ENCODE peak calls at places on chromosome 10, in seven cellular contexts. T, U, M, R, O, N and B are unnamed samples.

GRCh38 chr10:119602241-119603095 is 5.7 kb upstream of the TIAL1 start:
- DNase-seq in O (no peak), N (peak), U (no peak), T (no peak), R (no peak), M (no peak), B (no peak)

GRCh38 chr10:124285587-124286527 is 132.9 kb downstream of the OAT start:
- DNase-seq in T (no peak), R (no peak), U (no peak), M (no peak), O (no peak), N (no peak), B (no peak)

GRCh38 chr10:76553700-76554470 is 1083.7 kb downstream of the KCNMA1 start:
- DNase-seq in M (no peak), R (no peak), N (no peak), T (no peak), O (no peak), U (no peak), B (no peak)

GRCh38 chr10:12194752-12195271 is 879 bp downstream of the NUDT5 start:
- DNase-seq in R (peak), U (peak), T (peak), N (peak), O (peak), M (no peak), B (no peak)

GRCh38 chr10:95312986-95313495 is 22.2 kb upstream of the PDLIM1 start:
- DNase-seq in N (no peak), O (no peak), T (no peak), R (no peak), U (no peak), M (no peak), B (no peak)

GRCh38 chr10:38094923-38095574 is 912 bp downstream of the ZNF37A start:
- DNase-seq in R (no peak), M (no peak), U (no peak), T (peak), N (no peak), O (no peak), B (no peak)

GRCh38 chr10:112131361-112131760 is 52.2 kb downstream of the GPAM start:
- DNase-seq in O (no peak), M (no peak), T (no peak), U (no peak), R (no peak), N (no peak), B (no peak)

GRCh38 chr10:90598513-90598912 is 259.3 kb downstream of the HTR7 start:
- DNase-seq in T (no peak), M (no peak), O (no peak), U (no peak), R (no peak), N (no peak), B (no peak)

GRCh38 chr10:22308390-22308789 is 7.8 kb upstream of the COMMD3 start:
- DNase-seq in U (no peak), N (peak), T (peak), M (no peak), R (no peak), O (no peak), B (peak)

GRCh38 chr10:124734311-124735166 is 9.6 kb downstream of the FAM53B start:
- DNase-seq in U (no peak), R (no peak), O (peak), T (no peak), M (peak), N (no peak), B (no peak)

GRCh38 chr10:71090330-71090729 is 122.0 kb upstream of the UNC5B start:
- DNase-seq in M (no peak), R (no peak), O (no peak), T (no peak), N (no peak), U (no peak), B (no peak)

GRCh38 chr10:86709786-86710185 is 41.5 kb downstream of the LDB3 start:
- DNase-seq in U (no peak), M (no peak), T (no peak), O (no peak), R (no peak), N (no peak), B (no peak)

GRCh38 chr10:132443998-132444876 is 47.2 kb downstream of the PWWP2B start:
- DNase-seq in T (no peak), M (no peak), O (no peak), U (no peak), N (no peak), R (no peak), B (no peak)

GRCh38 chr10:32104622-32105509 is 48.6 kb upstream of the KIF5B start:
- DNase-seq in T (no peak), R (no peak), O (no peak), U (no peak), M (no peak), N (no peak), B (no peak)

GRCh38 chr10:69953851-69954250 is 98.8 kb upstream of the MACROH2A2 start:
- DNase-seq in U (no peak), O (no peak), M (no peak), T (no peak), R (no peak), N (no peak), B (no peak)

GRCh38 chr10:78852856-78853255 is 215.9 kb upstream of the ZMIZ1 start:
- DNase-seq in N (peak), U (no peak), O (no peak), R (no peak), T (no peak), M (no peak), B (no peak)

GRCh38 chr10:83592337-83592935 is 546.9 kb upstream of the GHITM start:
- DNase-seq in U (no peak), M (no peak), T (no peak), R (no peak), O (no peak), N (no peak), B (no peak)

GRCh38 chr10:115818015-115818414 is 455.0 kb downstream of the GFRA1 start:
- DNase-seq in R (no peak), T (no peak), N (no peak), U (no peak), O (no peak), M (no peak), B (no peak)

GRCh38 chr10:102649770-102650654 is 5.7 kb downstream of the TRIM8 start:
- DNase-seq in R (no peak), T (no peak), O (no peak), M (no peak), N (no peak), U (no peak), B (no peak)
- H3K27ac ChIP-seq in R (peak), T (peak), O (peak), M (peak), N (no peak), U (peak), B (no peak)

DNA sequence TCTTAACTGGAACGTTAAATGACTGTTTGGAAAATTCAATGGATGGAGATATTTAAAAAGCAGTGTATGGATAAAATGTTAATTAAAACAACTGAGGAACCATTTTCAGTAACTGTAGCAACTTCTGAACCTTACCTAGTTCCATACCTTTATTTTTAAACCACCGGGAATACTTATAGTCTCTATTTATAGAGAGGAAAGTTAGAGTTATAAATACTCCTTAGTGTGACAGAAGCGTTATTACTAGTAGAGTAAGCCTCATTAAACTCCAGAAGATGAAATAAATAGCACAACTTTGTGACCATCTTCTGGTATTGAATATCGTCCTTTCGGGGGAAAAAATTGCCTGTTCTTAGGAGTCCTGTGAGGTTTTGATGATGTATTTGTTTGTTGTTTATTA is 114.9 kb downstream of the LCOR start:
- DNase-seq in N (no peak), T (no peak), U (no peak), R (no peak), M (no peak), O (no peak), B (no peak)
- H3K27ac ChIP-seq in N (no peak), T (no peak), U (no peak), R (no peak), M (no peak), O (no peak), B (no peak)

DNA sequence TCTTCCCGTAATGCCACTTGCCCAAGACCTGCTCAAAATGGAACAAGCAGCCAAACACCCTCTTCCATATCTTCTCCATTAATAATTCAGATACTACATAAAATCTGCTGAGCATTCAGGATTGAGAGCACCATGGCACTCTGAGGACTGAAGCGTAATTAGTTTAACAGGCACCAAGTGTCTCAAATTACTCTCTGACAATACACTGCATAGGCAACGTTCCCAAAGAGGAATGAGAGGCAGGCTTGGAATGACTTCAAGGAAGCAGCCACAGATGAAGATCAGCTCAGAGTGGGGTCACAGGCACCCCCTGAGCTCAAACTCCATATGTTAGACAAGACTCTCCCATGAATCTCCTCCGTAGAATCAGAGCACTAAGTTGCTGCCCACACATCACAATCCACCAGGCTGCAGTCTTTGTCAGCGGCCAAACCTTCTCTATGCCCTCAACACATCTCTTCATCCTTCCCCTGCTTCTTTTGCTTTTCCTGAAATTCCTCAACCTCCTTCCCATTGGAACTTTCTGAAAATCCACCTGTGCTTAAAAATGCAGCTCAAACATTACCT is 4.7 kb upstream of the ABLIM1 start:
- DNase-seq in O (no peak), M (no peak), T (no peak), N (no peak), R (no peak), U (no peak), B (no peak)
- H3K27ac ChIP-seq in O (no peak), M (peak), T (no peak), N (no peak), R (no peak), U (no peak), B (no peak)

GRCh38 chr10:127739908-127740307 is 2.9 kb downstream of the FOXI2 start:
- DNase-seq in N (no peak), U (no peak), T (no peak), R (no peak), M (no peak), O (no peak), B (no peak)
- H3K27ac ChIP-seq in N (no peak), U (no peak), T (no peak), R (no peak), M (no peak), O (no peak), B (no peak)

DNA sequence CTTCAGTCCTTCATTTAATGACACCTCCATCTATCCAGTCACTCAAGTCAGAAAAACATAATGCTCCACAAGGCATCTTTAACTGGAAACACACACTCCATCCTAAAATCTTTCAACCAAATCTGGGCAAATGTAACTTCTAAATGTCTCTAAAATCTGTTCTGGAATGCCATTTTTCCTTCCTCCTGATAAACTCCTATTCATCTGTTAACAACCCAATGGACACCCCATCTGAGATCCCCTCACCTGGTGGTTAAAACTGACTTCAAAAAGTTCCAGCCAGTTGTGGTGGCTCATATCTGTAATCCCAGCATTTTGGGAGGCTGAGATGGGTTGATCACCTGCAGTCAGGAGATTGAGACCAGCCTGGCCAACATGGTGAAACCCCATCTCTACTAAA is 78.7 kb downstream of the ARHGAP21 start:
- DNase-seq in M (no peak), U (no peak), N (no peak), O (no peak), T (no peak), R (no peak), B (no peak)
- H3K27ac ChIP-seq in M (no peak), U (no peak), N (no peak), O (no peak), T (no peak), R (no peak), B (no peak)

DNA sequence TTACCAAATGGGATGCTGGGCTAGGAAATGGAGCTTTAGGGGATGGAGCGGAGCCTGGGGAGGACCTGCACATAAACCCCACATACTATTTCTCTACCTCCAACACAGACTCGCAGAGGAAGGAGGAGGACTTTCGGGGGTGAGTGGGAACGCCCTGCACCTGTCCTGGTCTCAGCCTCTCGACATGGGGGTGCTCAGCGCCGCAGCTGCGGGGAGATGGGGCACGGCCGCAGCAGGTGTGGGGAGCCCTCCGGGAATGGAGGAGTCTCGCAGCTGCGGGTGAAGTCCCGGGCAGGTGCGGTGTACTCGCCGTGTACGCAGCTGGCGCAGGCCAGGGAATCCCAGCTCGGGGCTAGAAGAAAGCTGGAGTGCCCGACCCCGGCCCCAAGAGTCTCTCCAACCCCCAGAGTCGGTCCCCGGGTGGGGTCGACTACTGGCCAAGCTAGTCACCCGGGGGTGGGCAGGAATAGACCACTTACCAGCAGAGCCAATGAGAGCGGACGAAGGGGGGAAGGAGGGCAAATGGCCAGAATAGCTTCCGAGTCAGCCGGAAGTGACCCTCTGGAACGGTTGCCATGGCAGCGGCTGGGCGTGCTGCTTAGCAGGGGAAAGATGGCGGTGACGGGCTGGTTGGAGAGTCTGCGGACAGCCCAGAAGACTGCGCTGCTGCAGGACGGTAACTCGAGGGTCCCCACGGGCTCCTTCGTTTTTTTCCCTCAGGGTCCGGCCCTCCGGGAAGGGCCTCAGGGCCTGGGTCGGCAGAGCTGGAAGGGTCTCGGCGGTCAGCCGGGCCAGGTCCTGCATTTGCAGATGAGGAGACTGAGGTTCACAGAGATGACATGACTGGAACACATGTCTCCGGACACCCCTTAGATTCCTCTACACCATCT is at the start of the genes DPCD and POLL:
- DNase-seq in T (peak), U (peak), M (peak), N (peak), O (peak), R (peak), B (peak)
- H3K27ac ChIP-seq in T (peak), U (peak), M (peak), N (peak), O (peak), R (peak), B (no peak)

GRCh38 chr10:60817135-60817805 is 39.0 kb downstream of the CDK1 start:
- DNase-seq in U (no peak), R (no peak), N (no peak), O (no peak), T (no peak), M (no peak), B (no peak)
- H3K27ac ChIP-seq in U (no peak), R (peak), N (peak), O (no peak), T (no peak), M (peak), B (no peak)

DNA sequence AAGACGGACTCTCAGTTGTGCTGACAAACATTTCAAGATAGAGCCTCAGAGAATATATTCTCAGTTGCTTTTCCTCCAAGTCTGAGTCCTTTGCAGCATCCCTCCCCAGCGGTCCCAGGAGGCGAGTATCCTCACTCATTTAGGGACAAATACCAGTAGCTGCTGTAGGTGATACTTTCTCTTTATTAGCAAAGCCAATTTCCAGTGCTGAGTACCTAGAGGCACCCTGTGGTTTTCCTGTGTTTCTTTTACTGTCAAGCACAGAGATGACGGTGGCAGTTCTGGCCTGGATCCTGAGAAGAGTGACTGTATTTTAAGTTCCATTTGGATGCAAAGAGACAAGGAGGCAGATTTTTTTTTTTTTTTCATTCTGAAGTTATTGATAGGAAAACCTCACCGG is 1058.4 kb downstream of the SORCS3 start:
- DNase-seq in O (no peak), N (no peak), R (no peak), T (no peak), M (no peak), U (no peak), B (no peak)
- H3K27ac ChIP-seq in O (no peak), N (no peak), R (no peak), T (no peak), M (no peak), U (no peak), B (no peak)

GRCh38 chr10:49105076-49105475 is 10.2 kb downstream of the VSTM4 start:
- DNase-seq in R (no peak), M (no peak), N (no peak), U (no peak), O (no peak), T (no peak), B (no peak)

GRCh38 chr10:49107111-49107889 is 8.0 kb downstream of the VSTM4 start:
- DNase-seq in O (no peak), U (no peak), T (no peak), M (no peak), R (no peak), N (no peak), B (no peak)

GRCh38 chr10:49106451-49106850 is 8.9 kb downstream of the VSTM4 start:
- DNase-seq in R (no peak), U (no peak), M (peak), O (no peak), N (no peak), T (no peak), B (no peak)

GRCh38 chr10:49103761-49104160 is 11.6 kb downstream of the VSTM4 start:
- DNase-seq in O (no peak), R (no peak), N (no peak), T (no peak), U (no peak), M (no peak), B (no peak)

GRCh38 chr10:49104323-49104722 is 11.0 kb downstream of the VSTM4 start:
- DNase-seq in N (no peak), T (no peak), U (no peak), O (no peak), M (no peak), R (no peak), B (no peak)
- H3K27ac ChIP-seq in N (no peak), T (no peak), U (no peak), O (no peak), M (peak), R (no peak), B (no peak)

GRCh38 chr10:4804505-4804904 is 21.5 kb upstream of the AKR1E2 start:
- DNase-seq in M (no peak), T (no peak), U (no peak), N (no peak), R (no peak), O (no peak), B (no peak)
- H3K27ac ChIP-seq in M (no peak), T (no peak), U (no peak), N (no peak), R (no peak), O (no peak), B (peak)